ENCODE peak calls at places on chromosomes 5 and 9, in six cellular contexts. P, Q, E, N, D and A are unnamed samples. For H3K4me1, the result is how much of the 10 kb centered on the place peaks cover.

GRCh38 chr9:78605029-78605930 is 308.4 kb downstream of the PSAT1 start:
- DNase-seq in Q (no peak), N (no peak), E (no peak), P (no peak), D (no peak), A (no peak)

GRCh38 chr9:135082536-135082935 is 4.9 kb upstream of the OLFM1 start:
- DNase-seq in D (no peak), E (no peak), Q (peak), P (no peak), N (no peak), A (no peak)

GRCh38 chr9:136978073-136978864 is 965 bp downstream of the PTGDS start:
- DNase-seq in N (peak), P (no peak), Q (no peak), D (peak), E (peak), A (peak)

GRCh38 chr5:137220523-137220927 is 278.6 kb downstream of the SPOCK1 start:
- DNase-seq in Q (no peak), E (no peak), D (no peak), P (no peak), N (peak), A (no peak)

GRCh38 chr9:14561929-14562386 is 131.3 kb downstream of the ZDHHC21 start:
- DNase-seq in D (no peak), E (no peak), P (no peak), N (no peak), Q (no peak), A (no peak)

GRCh38 chr9:137049544-137050449 is 3.8 kb upstream of the NPDC1 start:
- DNase-seq in D (peak), Q (no peak), N (peak), P (no peak), E (peak), A (no peak)

GRCh38 chr5:81755320-81755719 is 4.4 kb upstream of the SSBP2 start:
- DNase-seq in E (peak), D (no peak), P (no peak), N (peak), Q (peak), A (no peak)

GRCh38 chr5:91937121-91937520 is 554.0 kb upstream of the ARRDC3 start:
- DNase-seq in D (no peak), P (no peak), N (peak), Q (no peak), E (no peak), A (no peak)

GRCh38 chr5:5156461-5157082 is 16.4 kb downstream of the ADAMTS16 start:
- DNase-seq in P (no peak), Q (no peak), E (no peak), D (no peak), N (no peak), A (no peak)

GRCh38 chr9:69885474-69885929 is 64.9 kb downstream of the CFAP95 start:
- DNase-seq in N (peak), P (no peak), Q (no peak), E (no peak), D (no peak), A (no peak)

GRCh38 chr5:173781432-173781825 is 106.7 kb upstream of the CPEB4 start:
- DNase-seq in N (no peak), P (no peak), D (no peak), E (no peak), Q (no peak), A (no peak)

GRCh38 chr5:171226096-171226495 is 83.0 kb upstream of the TLX3 start:
- DNase-seq in P (no peak), Q (no peak), N (peak), E (no peak), D (no peak), A (no peak)

GRCh38 chr9:97830884-97831829 is 21.9 kb upstream of the FOXE1 start:
- DNase-seq in E (no peak), N (no peak), Q (no peak), D (no peak), P (no peak), A (no peak)

GRCh38 chr9:133962341-133962740 is 29.8 kb downstream of the VAV2 start:
- DNase-seq in E (no peak), Q (no peak), N (no peak), P (no peak), D (no peak), A (no peak)

GRCh38 chr5:83844320-83845068 is 123.8 kb upstream of the HAPLN1 start:
- DNase-seq in D (no peak), Q (no peak), E (no peak), P (no peak), N (peak), A (no peak)

GRCh38 chr5:89457411-89458329 is 574.7 kb upstream of the MEF2C start:
- DNase-seq in D (no peak), E (no peak), P (no peak), Q (peak), N (peak), A (no peak)

GRCh38 chr5:145976431-145977155 is 40.2 kb downstream of the SH3RF2 start:
- DNase-seq in D (no peak), P (no peak), E (no peak), N (no peak), Q (no peak), A (no peak)

GRCh38 chr9:28121353-28121752 is 548.1 kb upstream of the C9orf72 start:
- DNase-seq in P (no peak), N (no peak), E (no peak), D (no peak), Q (no peak), A (no peak)

GRCh38 chr9:108442604-108443277 is 413.0 kb downstream of the ACTL7B start:
- DNase-seq in Q (no peak), D (no peak), P (no peak), N (no peak), E (no peak), A (no peak)

GRCh38 chr5:5419291-5420210 is 2.9 kb upstream of the ICE1 start:
- DNase-seq in P (no peak), Q (no peak), N (peak), D (no peak), E (no peak), A (no peak)

GRCh38 chr5:103901885-103902284 is 339.3 kb upstream of the NUDT12 start:
- DNase-seq in N (no peak), E (no peak), P (no peak), D (no peak), Q (no peak), A (no peak)

GRCh38 chr5:180116441-180117377 is 45.1 kb upstream of the RNF130 start:
- DNase-seq in E (peak), N (no peak), Q (peak), P (no peak), D (no peak), A (no peak)

GRCh38 chr5:74943905-74944304 is 77.7 kb upstream of the FAM169A start:
- DNase-seq in Q (no peak), D (no peak), E (no peak), P (no peak), N (no peak), A (no peak)

GRCh38 chr5:83718195-83718825 is 2.3 kb downstream of the HAPLN1 start:
- DNase-seq in P (no peak), D (no peak), E (peak), N (peak), Q (no peak), A (peak)

DNA sequence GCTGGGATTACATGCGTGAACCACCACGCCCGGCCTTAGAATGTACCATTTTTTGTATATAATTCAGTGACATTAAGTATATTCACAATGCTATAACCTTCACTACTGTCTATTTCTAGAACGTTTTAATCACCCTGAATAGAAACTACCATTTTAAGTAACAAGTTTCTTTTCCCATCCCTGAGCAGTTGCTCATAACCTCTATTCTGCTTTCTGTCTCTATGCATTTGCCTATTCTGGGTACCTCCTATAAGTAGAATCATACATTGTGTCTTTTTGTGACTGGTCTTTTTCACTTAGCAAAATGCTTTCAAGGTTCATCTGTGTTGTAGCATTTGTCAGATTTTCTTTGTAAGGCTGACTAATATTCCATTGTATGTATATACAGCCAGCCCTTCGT is 39.9 kb downstream of the DDX46 start:
- DNase-seq in N (no peak), E (no peak), Q (no peak), D (no peak), P (no peak), A (no peak)
- H3K27ac ChIP-seq in N (no peak), E (no peak), Q (no peak), D (no peak), P (no peak), A (no peak)

DNA sequence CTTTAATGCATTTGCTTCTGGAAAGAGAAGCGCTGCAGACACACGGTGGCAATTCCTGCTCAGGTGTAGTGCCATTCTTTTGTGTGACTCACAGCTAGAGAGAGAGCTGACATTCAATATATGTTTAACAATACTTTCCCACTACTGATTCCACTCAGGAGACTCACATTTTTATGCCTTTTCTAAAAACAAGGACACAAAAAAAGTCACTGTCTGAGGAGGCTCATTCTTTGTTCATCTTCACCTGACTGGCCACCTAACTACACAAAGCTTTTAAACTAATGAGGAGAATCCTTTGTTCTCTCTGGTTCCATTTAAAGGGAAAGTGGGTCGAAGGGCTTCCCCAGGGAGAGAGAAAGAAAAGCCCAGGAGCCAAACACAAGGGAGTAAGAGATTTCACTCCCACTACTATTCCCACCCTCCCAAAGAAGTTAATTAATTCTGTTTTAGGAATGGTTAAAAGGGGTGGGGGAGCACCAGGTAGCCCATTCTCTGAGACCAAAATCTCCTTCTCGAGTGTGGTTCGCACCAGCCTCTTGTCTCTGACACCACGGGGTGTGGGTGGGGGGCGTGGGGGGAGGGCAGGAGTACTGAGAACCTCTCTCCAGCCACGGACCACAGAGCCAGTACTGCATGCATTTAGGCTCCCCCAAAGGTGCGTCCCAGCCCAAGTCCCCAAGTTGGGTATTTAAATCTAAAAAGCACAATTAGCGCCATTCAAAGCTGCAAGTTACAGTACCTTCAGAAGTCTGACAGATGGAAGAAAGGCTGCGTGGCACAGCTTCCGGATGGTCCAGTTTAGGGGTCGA is 778 bp downstream of the TRPM3 start:
- DNase-seq in P (no peak), Q (no peak), D (no peak), E (no peak), N (no peak), A (no peak)
- H3K4me1 ChIP-seq in P (under half), Q (under half), D (under half), E (under half), N (under half), A (under half)

GRCh38 chr9:130300739-130301138 is 35.2 kb downstream of the HMCN2 start:
- DNase-seq in N (no peak), P (no peak), E (no peak), D (no peak), Q (no peak), A (no peak)
- H3K27ac ChIP-seq in N (peak), P (no peak), E (peak), D (peak), Q (peak), A (no peak)

GRCh38 chr9:123165813-123166212 is 102.6 kb downstream of the STRBP start:
- DNase-seq in E (no peak), D (no peak), P (no peak), N (no peak), Q (no peak), A (no peak)

GRCh38 chr9:123164285-123164684 is 104.1 kb downstream of the STRBP start:
- DNase-seq in P (no peak), D (no peak), N (no peak), Q (no peak), E (no peak), A (no peak)

GRCh38 chr9:123168526-123168925 is 99.9 kb downstream of the STRBP start:
- DNase-seq in Q (no peak), P (no peak), N (no peak), D (no peak), E (no peak), A (no peak)

GRCh38 chr9:123169926-123170325 is 98.5 kb downstream of the STRBP start:
- DNase-seq in N (no peak), P (no peak), D (no peak), E (no peak), Q (no peak), A (no peak)

GRCh38 chr9:123167474-123167873 is 100.9 kb downstream of the STRBP start:
- DNase-seq in D (no peak), P (no peak), N (no peak), Q (no peak), E (no peak), A (no peak)
- H3K4me1 ChIP-seq in D (under half), P (under half), N (under half), Q (under half), E (under half), A (under half)